ENCODE peak calls at places on chromosomes 13 and 19, in seven cellular contexts. T is tibial artery, A is cardiac fibroblast, B is stomach, U is BJ, D is osteocyte, H is cardiac muscle cell. W is an unnamed sample.
A peak's percentile ranks its signal among the peaks of the same experiment; 100 is the strongest.

GRCh38 chr19:57512845-57513244 is 13.1 kb downstream of the ZNF773 start:
- DNase-seq in U (no peak), T (no peak), B (no peak), A (peak; percentile 31), D (peak; percentile 67), H (peak; percentile 32), W (no peak)

GRCh38 chr19:10756371-10756770 is 38.5 kb downstream of the DNM2 start:
- DNase-seq in H (no peak), T (no peak), A (no peak), U (no peak), B (no peak), D (no peak), W (no peak)

GRCh38 chr13:20159646-20160345 is 1.1 kb downstream of the GJA3 start:
- DNase-seq in T (no peak), B (no peak), A (no peak), H (peak; percentile 22), U (no peak), D (no peak), W (no peak)

GRCh38 chr19:2532252-2533071 is 56.5 kb downstream of the GADD45B start:
- DNase-seq in B (no peak), T (no peak), U (peak; percentile 53), A (peak; percentile 96), D (no peak), H (peak; percentile 94), W (no peak)

GRCh38 chr13:25752957-25753540 is 298.8 kb downstream of the SHISA2 start:
- DNase-seq in T (peak; percentile 75), H (peak; percentile 93), D (no peak), A (peak; percentile 91), U (peak; percentile 19), B (peak; percentile 67), W (no peak)

GRCh38 chr13:29619995-29620394 is 24.5 kb upstream of the SLC7A1 start:
- DNase-seq in T (no peak), A (no peak), U (no peak), D (no peak), H (no peak), B (no peak), W (no peak)

GRCh38 chr13:70310720-70311119 is 202.5 kb upstream of the KLHL1 start:
- DNase-seq in A (peak; percentile 2), U (no peak), T (no peak), B (peak; percentile 39), H (no peak), D (no peak), W (peak; percentile 22)

GRCh38 chr13:114257014-114257413 is 22.3 kb downstream of the CDC16 start:
- DNase-seq in T (no peak), D (no peak), H (no peak), B (no peak), U (no peak), A (no peak), W (no peak)

GRCh38 chr19:43649514-43649913 is 9.9 kb upstream of the CADM4 start:
- DNase-seq in H (no peak), T (no peak), U (no peak), A (no peak), B (no peak), D (no peak), W (no peak)

GRCh38 chr13:96993660-96994029 is 631 bp downstream of the OXGR1 start:
- DNase-seq in T (no peak), U (no peak), A (no peak), B (no peak), D (no peak), H (no peak), W (no peak)

GRCh38 chr19:50362030-50362412 is 3.4 kb downstream of the NAPSA start:
- DNase-seq in D (no peak), B (no peak), U (no peak), T (no peak), H (no peak), A (no peak), W (no peak)

GRCh38 chr13:50676602-50677001 is 166.9 kb downstream of the DLEU7 start:
- DNase-seq in T (no peak), A (peak; percentile 46), D (no peak), H (peak; percentile 54), B (no peak), U (peak; percentile 31), W (no peak)

GRCh38 chr13:111922086-111922485 is 144.9 kb upstream of the SOX1 start:
- DNase-seq in D (no peak), H (no peak), T (no peak), A (no peak), U (no peak), B (no peak), W (no peak)

GRCh38 chr13:102122147-102122546 is 279.7 kb downstream of the FGF14 start:
- DNase-seq in A (no peak), H (no peak), T (no peak), D (no peak), U (no peak), B (no peak), W (no peak)

DNA sequence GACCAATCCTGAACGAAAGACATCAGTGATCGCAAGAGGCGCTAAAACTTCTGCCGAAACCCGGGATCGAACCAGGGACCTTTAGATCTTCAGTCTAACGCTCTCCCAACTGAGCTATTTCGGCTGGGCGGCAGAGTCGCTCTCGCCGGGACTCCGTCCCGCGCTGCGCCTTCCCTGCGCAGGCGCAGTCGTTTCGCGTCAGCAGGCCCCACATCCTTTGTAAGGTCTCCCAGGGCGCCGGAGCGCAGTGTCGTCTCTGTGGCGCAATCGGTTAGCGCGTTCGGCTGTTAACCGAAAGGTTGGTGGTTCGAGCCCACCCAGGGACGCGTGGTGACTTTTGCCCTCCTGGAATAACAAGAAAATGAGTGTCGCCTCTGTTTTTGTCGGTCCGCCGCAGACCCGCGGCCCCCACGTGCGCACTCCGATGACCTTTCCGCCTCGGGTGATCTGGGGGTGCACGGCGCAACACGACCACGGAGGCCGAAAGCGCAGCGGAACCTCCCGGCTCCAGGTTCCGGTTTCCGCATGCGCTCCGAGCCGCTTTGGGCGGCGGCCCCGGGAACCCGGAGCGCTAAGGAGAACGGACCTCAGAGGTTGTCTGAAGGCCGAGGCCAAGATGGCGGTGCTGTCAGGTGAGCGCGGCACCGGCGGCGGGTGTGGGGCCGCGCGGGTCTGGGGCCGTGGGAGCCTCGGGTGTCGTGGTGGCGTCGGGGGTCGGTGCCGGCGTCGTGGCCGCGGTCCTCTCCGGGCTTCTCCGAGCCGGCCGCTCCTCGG is at the start of gene NDUFS7:
- DNase-seq in H (peak; percentile 95), T (peak; percentile 87), U (no peak), B (peak; percentile 92), A (peak; percentile 96), D (peak; percentile 98), W (no peak)
- TF ChIP-seq CTCF in H (peak; percentile 17), T (peak; percentile 7), U (peak; percentile 29), B (no peak), A (peak; percentile 9), D (peak; percentile 29), W (no peak)

DNA sequence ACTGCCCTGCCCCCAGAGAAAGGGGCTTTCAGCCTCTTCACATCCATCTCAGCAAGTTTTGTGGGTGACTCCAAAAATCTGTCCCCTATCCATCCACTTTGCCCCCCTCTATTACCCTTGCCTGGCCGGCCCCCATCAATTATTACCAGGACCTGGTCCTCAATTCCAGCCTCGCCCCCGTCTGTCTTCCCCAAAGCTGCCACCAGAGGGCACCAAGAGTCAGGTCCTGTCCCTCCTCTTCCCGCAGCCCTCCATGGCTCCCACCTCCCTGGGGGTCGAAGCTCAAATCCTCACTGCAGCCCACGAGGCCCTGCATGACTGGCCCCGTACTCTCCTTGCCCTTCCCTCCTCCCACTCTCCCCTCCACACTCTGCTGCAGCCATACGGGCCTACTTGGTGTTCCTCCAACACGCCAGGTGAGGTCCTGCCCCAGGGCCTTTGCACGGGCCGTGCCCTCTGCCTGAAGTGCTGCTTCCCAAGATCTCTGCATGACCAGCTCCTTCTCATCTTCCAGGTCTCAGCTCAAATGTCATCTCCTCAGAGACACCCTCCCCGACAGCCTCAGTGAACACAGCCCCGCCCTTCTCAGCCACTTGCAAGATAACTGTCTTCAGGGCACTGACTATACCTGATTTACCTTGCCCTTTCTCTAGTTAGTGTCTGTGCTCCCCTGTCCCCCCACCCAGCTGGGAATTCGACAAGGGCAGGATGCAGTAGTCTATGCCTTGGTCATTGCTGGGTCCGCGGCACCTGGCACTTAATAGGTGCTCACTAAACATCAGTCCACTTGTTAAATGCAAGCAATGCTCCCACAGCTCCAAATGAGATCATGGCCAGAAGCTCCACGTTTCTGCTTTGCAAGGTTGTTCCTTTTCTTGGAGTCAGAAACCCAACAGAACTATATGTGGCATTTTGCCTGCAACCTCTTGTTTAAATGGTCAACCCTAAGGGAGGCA is 16.8 kb upstream of the SEMA6B start:
- DNase-seq in B (peak; percentile 74), U (no peak), D (peak; percentile 92), A (peak; percentile 78), H (peak; percentile 81), T (peak; percentile 51), W (no peak)
- TF ChIP-seq CTCF in B (peak; percentile 79), U (peak; percentile 75), D (peak; percentile 74), A (peak; percentile 81), H (peak; percentile 78), T (peak; percentile 42), W (peak; percentile 84)

DNA sequence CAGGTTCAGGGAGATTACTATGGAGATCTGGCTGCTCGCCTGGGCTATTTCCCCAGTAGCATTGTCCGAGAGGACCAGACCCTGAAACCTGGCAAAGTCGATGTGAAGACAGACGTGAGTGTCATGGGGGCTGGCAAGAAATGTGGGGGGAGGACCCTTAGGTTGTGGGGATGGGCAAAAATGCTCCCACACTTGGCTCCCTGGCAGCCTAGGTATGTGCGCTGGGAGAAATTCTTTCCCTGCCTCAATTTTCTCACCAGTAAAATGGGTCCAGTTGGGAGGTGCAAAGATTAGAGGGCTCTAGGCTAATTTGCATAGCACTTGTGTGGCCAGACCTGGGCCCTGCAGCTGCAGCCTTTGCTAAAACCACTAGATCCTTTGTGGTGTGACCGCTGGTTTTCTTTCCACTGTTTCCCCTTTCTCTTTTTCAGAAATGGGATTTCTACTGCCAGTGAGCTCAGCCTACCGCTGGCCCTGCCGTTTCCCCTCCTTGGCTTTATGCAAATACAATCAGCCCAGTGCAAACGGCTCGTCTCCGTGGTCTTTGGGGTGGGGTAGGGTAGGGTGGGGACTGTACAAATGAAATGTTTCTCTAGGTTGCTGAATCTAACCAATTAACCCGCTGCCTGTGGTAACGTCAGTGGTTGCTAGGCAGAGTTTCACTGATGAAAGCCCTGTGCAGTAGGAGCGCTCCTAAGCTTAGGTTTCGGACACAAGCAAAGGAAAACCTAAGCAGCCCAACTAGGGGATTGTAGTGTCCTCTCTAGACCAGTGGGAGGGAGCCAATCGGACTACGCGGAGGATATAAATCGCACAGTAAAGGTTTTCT is 867 bp upstream of the RAB4B start:
- DNase-seq in B (peak; percentile 94), T (peak; percentile 95), U (peak; percentile 80), A (peak; percentile 94), H (peak; percentile 94), D (peak; percentile 93), W (peak; percentile 74)
- TF ChIP-seq CTCF in B (peak; percentile 7), T (no peak), U (no peak), A (no peak), H (no peak), D (no peak), W (no peak)

DNA sequence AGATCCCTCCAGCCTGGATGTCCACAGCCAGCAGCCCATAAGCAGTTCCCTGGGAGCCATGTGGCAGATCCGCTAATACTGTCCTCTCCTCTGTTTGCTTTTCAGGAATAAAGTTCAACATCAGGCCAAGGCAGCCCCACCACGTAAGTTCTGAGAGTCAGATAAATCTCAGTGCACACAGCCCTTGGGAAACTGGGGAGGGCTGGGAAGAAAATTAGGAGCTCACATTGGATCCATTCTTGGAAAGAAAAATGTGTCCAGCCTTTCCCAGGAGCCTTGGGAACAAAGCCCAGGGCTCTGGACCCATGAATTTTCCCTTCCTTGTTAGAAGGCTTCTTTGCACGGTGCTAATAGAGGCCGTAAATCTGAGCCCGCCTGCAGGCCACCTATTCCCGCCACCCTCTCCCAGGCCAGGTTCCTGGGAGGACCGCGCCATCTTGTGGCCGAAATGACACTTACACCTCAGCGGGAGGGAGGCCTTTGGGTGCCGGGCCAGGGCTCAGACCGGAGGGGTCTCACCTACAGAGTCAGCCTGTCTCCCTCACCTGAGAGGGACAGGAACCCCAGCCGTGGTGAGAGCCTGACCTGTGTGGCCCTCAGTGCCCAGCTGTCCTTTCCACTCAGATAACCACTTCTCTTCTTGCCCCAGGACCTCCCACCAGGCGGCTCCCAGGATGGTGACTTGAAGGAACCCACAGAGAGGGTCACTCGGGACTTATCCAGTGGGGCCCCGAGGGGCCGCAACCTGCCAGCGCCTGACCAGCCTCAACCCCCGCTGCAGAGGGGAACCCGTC is 25.2 kb upstream of the KCTD15 start:
- DNase-seq in U (no peak), D (peak; percentile 90), A (peak; percentile 73), H (peak; percentile 78), B (peak; percentile 76), T (peak; percentile 53), W (no peak)
- TF ChIP-seq CTCF in U (peak; percentile 83), D (peak; percentile 85), A (peak; percentile 88), H (peak; percentile 84), B (peak; percentile 80), T (peak; percentile 77), W (peak; percentile 85)